ENCODE peak calls at places on chromosomes 13 and 19, in eight cellular contexts. E is SHP77, V is nucleus accumbens, P is germinal center, G is right lobe of liver, Q is HS-27A, Z is heart left ventricle, M is T follicular helper cell. C is an unnamed sample.

GRCh38 chr19:35474104-35474503 is 16.2 kb downstream of the KRTDAP start:
- DNase-seq in E (no peak), G (no peak), V (no peak), M (no peak), Q (no peak), P (no peak), Z (no peak), C (no peak)

GRCh38 chr13:54234607-54235006 is 1206.0 kb downstream of the OLFM4 start:
- DNase-seq in E (no peak), G (no peak), M (no peak), P (no peak), V (no peak), Q (no peak), Z (no peak), C (no peak)

GRCh38 chr19:18211683-18212082 is 7.8 kb upstream of the RAB3A start:
- DNase-seq in Q (no peak), V (no peak), M (no peak), E (no peak), P (no peak), G (no peak), Z (no peak), C (no peak)

GRCh38 chr19:18051887-18052286 is 34.8 kb downstream of the IL12RB1 start:
- DNase-seq in V (no peak), Z (peak), G (peak), P (no peak), E (no peak), Q (no peak), M (no peak), C (no peak)

GRCh38 chr13:20465218-20465879 is 60.3 kb downstream of the CRYL1 start:
- DNase-seq in G (no peak), E (no peak), Z (no peak), V (peak), M (no peak), P (no peak), Q (no peak), C (no peak)

GRCh38 chr19:48858984-48859710 is 9.3 kb downstream of the PLEKHA4 start:
- DNase-seq in Z (peak), V (no peak), M (peak), Q (no peak), P (peak), E (no peak), G (no peak), C (peak)

GRCh38 chr19:8682931-8683330 is 15.7 kb downstream of the ACTL9 start:
- DNase-seq in G (no peak), E (no peak), P (no peak), M (no peak), Z (no peak), Q (no peak), V (no peak), C (no peak)

GRCh38 chr19:50330365-50331078 is 1.3 kb upstream of the KCNC3 start:
- DNase-seq in E (peak), M (peak), Z (peak), G (peak), Q (no peak), P (peak), V (peak), C (peak)

GRCh38 chr19:45467115-45467455 is 711 bp upstream of the FOSB start:
- DNase-seq in M (no peak), P (no peak), G (no peak), Q (no peak), Z (no peak), V (no peak), E (no peak), C (no peak)

GRCh38 chr13:113777311-113778260 is 18.6 kb downstream of the TMEM255B start:
- DNase-seq in Q (no peak), E (peak), G (no peak), M (no peak), V (no peak), Z (no peak), P (no peak), C (no peak)

GRCh38 chr13:67273001-67273400 is 42.9 kb upstream of the PCDH9 start:
- DNase-seq in M (no peak), P (no peak), Q (no peak), V (no peak), G (no peak), Z (no peak), E (no peak), C (no peak)

GRCh38 chr13:44040070-44040753 is 160.5 kb downstream of the LACC1 start:
- DNase-seq in G (no peak), P (no peak), M (no peak), V (no peak), Q (no peak), E (no peak), Z (no peak), C (no peak)